ENCODE peak calls at places on chromosomes 13 and 19, in six cellular contexts. One of them, this sample, is unnamed. For H3F3A, the result is how much of the 10 kb centered on the place peaks cover.

GRCh38 chr19:9309974-9310446 is 372 bp upstream of the ZNF699 start:
- DNase-seq in neural progenitor cell: peak
- DNase-seq in GM23248: peak
- DNase-seq in GM23338: peak
- DNase-seq in PC-3: peak
- DNase-seq in SK-N-SH: peak
- DNase-seq in this sample: no peak

GRCh38 chr19:31882709-31883108 is 462.7 kb upstream of the ZNF507 start:
- DNase-seq in SK-N-SH: no peak
- DNase-seq in GM23248: no peak
- DNase-seq in neural progenitor cell: no peak
- DNase-seq in GM23338: peak
- DNase-seq in PC-3: no peak
- DNase-seq in this sample: no peak

GRCh38 chr19:31347828-31348314 is 1.4 kb downstream of the TSHZ3 start:
- DNase-seq in GM23248: peak
- DNase-seq in neural progenitor cell: no peak
- DNase-seq in SK-N-SH: no peak
- DNase-seq in PC-3: no peak
- DNase-seq in GM23338: no peak
- DNase-seq in this sample: no peak

GRCh38 chr19:823565-824121 is 1.9 kb upstream of the PLPPR3 start:
- DNase-seq in PC-3: no peak
- DNase-seq in SK-N-SH: no peak
- DNase-seq in neural progenitor cell: peak
- DNase-seq in GM23338: no peak
- DNase-seq in GM23248: no peak
- DNase-seq in this sample: no peak

GRCh38 chr19:29484876-29485275 is 40.9 kb upstream of the VSTM2B start:
- DNase-seq in SK-N-SH: no peak
- DNase-seq in neural progenitor cell: no peak
- DNase-seq in GM23338: no peak
- DNase-seq in PC-3: no peak
- DNase-seq in GM23248: no peak
- DNase-seq in this sample: no peak

GRCh38 chr19:52188822-52189744 is 769 bp upstream of the PPP2R1A start:
- DNase-seq in GM23338: peak
- DNase-seq in GM23248: peak
- DNase-seq in neural progenitor cell: no peak
- DNase-seq in PC-3: no peak
- DNase-seq in SK-N-SH: peak
- DNase-seq in this sample: no peak

GRCh38 chr13:63198076-63198475 is 1782.4 kb upstream of the PCDH20 start:
- DNase-seq in neural progenitor cell: no peak
- DNase-seq in GM23338: no peak
- DNase-seq in PC-3: no peak
- DNase-seq in SK-N-SH: no peak
- DNase-seq in GM23248: peak
- DNase-seq in this sample: no peak

GRCh38 chr19:53103903-53104203 is 631 bp upstream of the ZNF160 start:
- DNase-seq in GM23338: no peak
- DNase-seq in SK-N-SH: no peak
- DNase-seq in GM23248: peak
- DNase-seq in neural progenitor cell: no peak
- DNase-seq in PC-3: no peak
- DNase-seq in this sample: no peak

GRCh38 chr19:4445963-4446668 is 11.5 kb downstream of the UBXN6 start:
- DNase-seq in GM23338: no peak
- DNase-seq in neural progenitor cell: no peak
- DNase-seq in GM23248: no peak
- DNase-seq in PC-3: no peak
- DNase-seq in SK-N-SH: peak
- DNase-seq in this sample: no peak

GRCh38 chr19:46192990-46193650 is 36.4 kb upstream of the IGFL1 start:
- DNase-seq in SK-N-SH: no peak
- DNase-seq in GM23248: peak
- DNase-seq in GM23338: no peak
- DNase-seq in neural progenitor cell: no peak
- DNase-seq in PC-3: peak
- DNase-seq in this sample: no peak

GRCh38 chr13:49998714-49999624 is 2.1 kb downstream of the TRIM13 start:
- DNase-seq in neural progenitor cell: no peak
- DNase-seq in PC-3: no peak
- DNase-seq in GM23338: peak
- DNase-seq in SK-N-SH: no peak
- DNase-seq in GM23248: no peak
- DNase-seq in this sample: no peak

GRCh38 chr13:109840201-109840892 is 54.0 kb upstream of the IRS2 start:
- DNase-seq in SK-N-SH: no peak
- DNase-seq in PC-3: peak
- DNase-seq in GM23338: no peak
- DNase-seq in GM23248: peak
- DNase-seq in neural progenitor cell: peak
- DNase-seq in this sample: no peak

GRCh38 chr13:21638319-21639282 is 32.3 kb upstream of the FGF9 start:
- DNase-seq in PC-3: peak
- DNase-seq in GM23338: peak
- DNase-seq in SK-N-SH: peak
- DNase-seq in GM23248: peak
- DNase-seq in neural progenitor cell: no peak
- DNase-seq in this sample: peak

GRCh38 chr19:12270854-12271253 is 23.8 kb downstream of the ZNF44 start:
- DNase-seq in PC-3: no peak
- DNase-seq in neural progenitor cell: no peak
- DNase-seq in SK-N-SH: no peak
- DNase-seq in GM23248: no peak
- DNase-seq in GM23338: no peak
- DNase-seq in this sample: no peak

GRCh38 chr13:27997904-27998522 is 9.5 kb upstream of the URAD start:
- DNase-seq in neural progenitor cell: peak
- DNase-seq in SK-N-SH: no peak
- DNase-seq in GM23338: peak
- DNase-seq in GM23248: peak
- DNase-seq in PC-3: peak
- DNase-seq in this sample: peak

GRCh38 chr19:45314708-45315107 is 8.0 kb downstream of the CKM start:
- DNase-seq in GM23338: no peak
- DNase-seq in PC-3: no peak
- DNase-seq in SK-N-SH: no peak
- DNase-seq in neural progenitor cell: no peak
- DNase-seq in GM23248: no peak
- DNase-seq in this sample: no peak

GRCh38 chr13:79780240-79780639 is 299.3 kb downstream of the NDFIP2 start:
- DNase-seq in GM23248: peak
- DNase-seq in SK-N-SH: no peak
- DNase-seq in neural progenitor cell: peak
- DNase-seq in PC-3: no peak
- DNase-seq in GM23338: no peak
- DNase-seq in this sample: peak

GRCh38 chr19:14786421-14786851 is 8.1 kb upstream of the ADGRE2 start:
- DNase-seq in GM23248: peak
- DNase-seq in PC-3: peak
- DNase-seq in GM23338: peak
- DNase-seq in neural progenitor cell: peak
- DNase-seq in SK-N-SH: peak
- DNase-seq in this sample: no peak

GRCh38 chr19:38452430-38453366 is 19.2 kb downstream of the RYR1 start:
- DNase-seq in PC-3: peak
- DNase-seq in GM23248: peak
- DNase-seq in GM23338: peak
- DNase-seq in SK-N-SH: peak
- DNase-seq in neural progenitor cell: peak
- DNase-seq in this sample: no peak

GRCh38 chr13:72290962-72291681 is 424.1 kb upstream of the DACH1 start:
- DNase-seq in SK-N-SH: no peak
- DNase-seq in neural progenitor cell: no peak
- DNase-seq in GM23338: peak
- DNase-seq in GM23248: no peak
- DNase-seq in PC-3: peak
- DNase-seq in this sample: no peak

GRCh38 chr13:51585234-51585672 is 991 bp downstream of the WDFY2 start:
- DNase-seq in GM23338: no peak
- DNase-seq in PC-3: no peak
- DNase-seq in neural progenitor cell: no peak
- DNase-seq in GM23248: peak
- DNase-seq in SK-N-SH: no peak
- DNase-seq in this sample: no peak

GRCh38 chr19:4372630-4373367 is 27.5 kb downstream of the SH3GL1 start:
- DNase-seq in SK-N-SH: no peak
- DNase-seq in GM23248: no peak
- DNase-seq in GM23338: no peak
- DNase-seq in neural progenitor cell: no peak
- DNase-seq in PC-3: no peak
- DNase-seq in this sample: no peak

GRCh38 chr13:27869436-27870090 is 50.2 kb upstream of the PDX1 start:
- DNase-seq in GM23338: no peak
- DNase-seq in SK-N-SH: no peak
- DNase-seq in PC-3: no peak
- DNase-seq in GM23248: no peak
- DNase-seq in neural progenitor cell: no peak
- DNase-seq in this sample: no peak

GRCh38 chr19:49870309-49870901 is 3.0 kb upstream of the PNKP start:
- DNase-seq in neural progenitor cell: no peak
- DNase-seq in GM23248: no peak
- DNase-seq in PC-3: peak
- DNase-seq in GM23338: no peak
- DNase-seq in SK-N-SH: no peak
- DNase-seq in this sample: no peak

GRCh38 chr19:49871349-49871985 is 4.1 kb upstream of the PNKP start:
- DNase-seq in neural progenitor cell: no peak
- DNase-seq in GM23338: no peak
- DNase-seq in SK-N-SH: no peak
- DNase-seq in PC-3: no peak
- DNase-seq in GM23248: peak
- DNase-seq in this sample: no peak

GRCh38 chr19:49866933-49867782 is at the start of gene PNKP:
- DNase-seq in GM23248: peak
- DNase-seq in PC-3: peak
- DNase-seq in SK-N-SH: peak
- DNase-seq in GM23338: peak
- DNase-seq in neural progenitor cell: peak
- DNase-seq in this sample: peak

GRCh38 chr19:49869009-49869483 is 1.7 kb upstream of the PNKP start:
- DNase-seq in GM23248: no peak
- DNase-seq in PC-3: no peak
- DNase-seq in neural progenitor cell: no peak
- DNase-seq in GM23338: no peak
- DNase-seq in SK-N-SH: peak
- DNase-seq in this sample: no peak

DNA sequence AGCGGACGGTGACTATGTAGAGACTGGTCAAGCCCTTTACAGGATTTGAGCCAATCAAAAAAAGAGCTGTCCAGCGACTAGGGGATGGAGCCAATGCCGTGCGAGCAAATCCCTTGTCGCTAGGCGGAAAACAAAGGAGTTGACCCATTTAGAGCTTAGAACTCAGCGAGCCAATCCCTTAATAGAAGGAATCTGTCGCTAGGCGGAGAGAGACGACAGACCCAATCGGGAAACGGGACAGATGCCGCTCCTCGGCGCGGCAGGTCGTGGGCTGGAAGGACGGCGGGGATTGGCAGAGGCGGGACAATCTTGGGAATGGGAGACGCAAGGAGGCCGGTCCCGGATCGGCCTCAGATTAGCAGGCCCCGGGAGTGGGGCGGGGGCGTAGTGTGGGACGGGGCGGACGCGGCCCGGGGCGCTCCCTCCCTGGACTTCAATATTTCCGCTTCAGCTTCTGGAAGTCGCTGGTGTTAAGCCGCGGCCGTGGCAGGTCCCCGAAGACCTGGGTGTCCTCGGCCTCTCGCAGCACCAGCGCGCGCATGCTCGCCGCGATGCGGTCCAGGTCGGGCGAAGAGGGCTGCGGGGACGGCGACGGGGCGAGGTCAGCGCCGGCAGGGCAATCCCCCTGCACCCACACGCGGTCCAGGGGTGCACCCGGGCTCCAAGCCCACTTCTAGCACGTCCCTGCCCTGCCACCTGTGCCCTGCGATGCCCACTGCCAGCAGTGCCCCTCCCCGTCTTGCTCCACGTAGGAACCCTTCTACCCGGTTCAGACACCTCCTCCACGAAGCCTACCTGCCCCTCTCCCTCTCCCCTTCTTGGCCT is 2.3 kb upstream of the PNKP start:
- DNase-seq in GM23248: peak
- DNase-seq in neural progenitor cell: peak
- DNase-seq in SK-N-SH: peak
- DNase-seq in GM23338: peak
- DNase-seq in PC-3: peak
- DNase-seq in this sample: peak
- H3F3A ChIP-seq in GM23248: under half
- H3F3A ChIP-seq in neural progenitor cell: half or more
- H3F3A ChIP-seq in SK-N-SH: under half
- H3F3A ChIP-seq in GM23338: under half
- H3F3A ChIP-seq in PC-3: under half
- H3F3A ChIP-seq in this sample: under half

GRCh38 chr13:97307882-97308624 is 85.9 kb downstream of the MBNL2 start:
- DNase-seq in GM23338: peak
- DNase-seq in neural progenitor cell: peak
- DNase-seq in PC-3: peak
- DNase-seq in GM23248: peak
- DNase-seq in SK-N-SH: peak
- DNase-seq in this sample: no peak
- H3K4me3 ChIP-seq in GM23338: no peak
- H3K4me3 ChIP-seq in neural progenitor cell: no peak
- H3K4me3 ChIP-seq in PC-3: peak
- H3K4me3 ChIP-seq in GM23248: peak
- H3K4me3 ChIP-seq in SK-N-SH: no peak
- H3K4me3 ChIP-seq in this sample: no peak

DNA sequence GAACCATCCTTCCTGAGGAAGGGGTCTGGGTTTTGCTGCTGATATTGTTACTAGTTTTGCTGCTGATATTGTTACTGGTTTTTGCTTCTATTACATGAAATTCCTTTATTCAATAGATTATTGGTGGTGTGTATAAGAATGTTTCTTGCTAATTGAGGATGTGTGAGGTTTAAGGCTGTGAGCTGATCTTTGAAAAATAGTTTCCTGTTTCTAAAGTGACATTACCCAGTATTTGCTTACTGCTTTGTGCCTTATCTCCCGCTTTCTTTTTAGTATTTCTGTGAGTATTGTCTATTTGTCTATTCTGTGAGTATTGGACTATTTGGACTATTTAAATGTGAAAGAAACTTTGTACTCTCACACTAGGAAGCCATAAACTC is 38.2 kb upstream of the C1QTNF9 start:
- DNase-seq in GM23338: no peak
- DNase-seq in SK-N-SH: no peak
- DNase-seq in PC-3: no peak
- DNase-seq in GM23248: no peak
- DNase-seq in neural progenitor cell: no peak
- DNase-seq in this sample: no peak
- TF ChIP-seq EZH2phosphoT487 in GM23338: no peak
- TF ChIP-seq EZH2phosphoT487 in SK-N-SH: no peak
- TF ChIP-seq EZH2phosphoT487 in PC-3: no peak
- TF ChIP-seq EZH2phosphoT487 in GM23248: no peak
- TF ChIP-seq EZH2phosphoT487 in neural progenitor cell: no peak
- TF ChIP-seq EZH2phosphoT487 in this sample: no peak

DNA sequence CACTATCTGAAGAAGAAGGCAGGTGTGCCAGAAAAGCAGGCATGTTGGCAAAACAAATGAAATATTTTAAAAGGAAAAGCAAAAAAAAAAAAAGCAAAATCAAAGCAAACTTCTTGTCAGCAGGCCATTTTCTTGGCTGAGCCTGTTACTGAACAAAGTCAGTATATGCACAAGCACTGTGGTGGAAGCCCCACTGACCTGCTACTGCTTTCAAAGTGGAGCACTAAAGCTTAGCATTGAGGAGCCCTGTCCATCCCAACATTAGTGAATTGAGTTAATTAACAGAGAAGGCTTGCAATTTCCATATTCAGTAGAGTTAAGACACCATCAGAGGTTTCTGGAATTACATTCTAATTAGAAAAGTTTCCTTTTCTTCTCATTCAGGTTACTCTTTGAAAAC is 574.1 kb downstream of the PCDH9 start:
- DNase-seq in GM23338: peak
- DNase-seq in PC-3: no peak
- DNase-seq in GM23248: no peak
- DNase-seq in SK-N-SH: no peak
- DNase-seq in neural progenitor cell: peak
- DNase-seq in this sample: no peak
- H3F3A ChIP-seq in GM23338: under half
- H3F3A ChIP-seq in PC-3: under half
- H3F3A ChIP-seq in GM23248: under half
- H3F3A ChIP-seq in SK-N-SH: under half
- H3F3A ChIP-seq in neural progenitor cell: under half
- H3F3A ChIP-seq in this sample: under half

This sample was measured in MM.1S.